ENCODE peak calls at places on chromosome 2, in seven cellular contexts. One of them, this sample, is unnamed.

GRCh38 chr2:200865736-200865995 is 1.2 kb upstream of the CLK1 start:
- DNase-seq in effector CD4-positive, alpha-beta T cell: no peak
- DNase-seq in lung: no peak
- DNase-seq in nephron progenitor cell: no peak
- DNase-seq in osteocyte: no peak
- DNase-seq in HFFc6: no peak
- DNase-seq in astrocyte: no peak
- DNase-seq in this sample: no peak

GRCh38 chr2:109497447-109497846 is 116.3 kb downstream of the SEPTIN10 start:
- DNase-seq in nephron progenitor cell: no peak
- DNase-seq in HFFc6: peak
- DNase-seq in lung: no peak
- DNase-seq in astrocyte: peak
- DNase-seq in osteocyte: no peak
- DNase-seq in effector CD4-positive, alpha-beta T cell: no peak
- DNase-seq in this sample: no peak

GRCh38 chr2:156565066-156565710 is 129.0 kb downstream of the GPD2 start:
- DNase-seq in lung: no peak
- DNase-seq in astrocyte: peak
- DNase-seq in effector CD4-positive, alpha-beta T cell: no peak
- DNase-seq in HFFc6: peak
- DNase-seq in osteocyte: no peak
- DNase-seq in nephron progenitor cell: no peak
- DNase-seq in this sample: no peak

GRCh38 chr2:84846041-84846663 is 34.7 kb downstream of the TRABD2A start:
- DNase-seq in effector CD4-positive, alpha-beta T cell: peak
- DNase-seq in nephron progenitor cell: no peak
- DNase-seq in osteocyte: no peak
- DNase-seq in HFFc6: no peak
- DNase-seq in lung: no peak
- DNase-seq in astrocyte: peak
- DNase-seq in this sample: no peak

GRCh38 chr2:86254576-86255538 is 55.6 kb downstream of the MRPL35 start:
- DNase-seq in effector CD4-positive, alpha-beta T cell: no peak
- DNase-seq in osteocyte: no peak
- DNase-seq in lung: no peak
- DNase-seq in HFFc6: no peak
- DNase-seq in nephron progenitor cell: no peak
- DNase-seq in astrocyte: no peak
- DNase-seq in this sample: no peak

GRCh38 chr2:111250448-111251030 is 129.8 kb downstream of the BCL2L11 start:
- DNase-seq in astrocyte: peak
- DNase-seq in nephron progenitor cell: no peak
- DNase-seq in osteocyte: no peak
- DNase-seq in lung: no peak
- DNase-seq in effector CD4-positive, alpha-beta T cell: no peak
- DNase-seq in HFFc6: no peak
- DNase-seq in this sample: no peak

GRCh38 chr2:66872926-66873714 is 438.2 kb downstream of the MEIS1 start:
- DNase-seq in nephron progenitor cell: no peak
- DNase-seq in lung: no peak
- DNase-seq in HFFc6: peak
- DNase-seq in effector CD4-positive, alpha-beta T cell: no peak
- DNase-seq in osteocyte: no peak
- DNase-seq in astrocyte: no peak
- DNase-seq in this sample: no peak

GRCh38 chr2:128169497-128169896 is 78.5 kb downstream of the UGGT1 start:
- DNase-seq in astrocyte: no peak
- DNase-seq in HFFc6: no peak
- DNase-seq in nephron progenitor cell: no peak
- DNase-seq in lung: no peak
- DNase-seq in osteocyte: no peak
- DNase-seq in effector CD4-positive, alpha-beta T cell: no peak
- DNase-seq in this sample: no peak

GRCh38 chr2:239285071-239285931 is 115.5 kb downstream of the HDAC4 start:
- DNase-seq in HFFc6: no peak
- DNase-seq in lung: no peak
- DNase-seq in astrocyte: peak
- DNase-seq in effector CD4-positive, alpha-beta T cell: no peak
- DNase-seq in osteocyte: no peak
- DNase-seq in nephron progenitor cell: no peak
- DNase-seq in this sample: peak

GRCh38 chr2:106011380-106011779 is 182.7 kb downstream of the UXS1 start:
- DNase-seq in osteocyte: no peak
- DNase-seq in HFFc6: no peak
- DNase-seq in lung: no peak
- DNase-seq in nephron progenitor cell: no peak
- DNase-seq in astrocyte: no peak
- DNase-seq in effector CD4-positive, alpha-beta T cell: no peak
- DNase-seq in this sample: no peak

GRCh38 chr2:67486041-67486796 is 89.1 kb downstream of the ETAA1 start:
- DNase-seq in astrocyte: peak
- DNase-seq in nephron progenitor cell: no peak
- DNase-seq in lung: peak
- DNase-seq in osteocyte: no peak
- DNase-seq in effector CD4-positive, alpha-beta T cell: no peak
- DNase-seq in HFFc6: no peak
- DNase-seq in this sample: no peak

GRCh38 chr2:210623506-210623905 is 67.1 kb downstream of the CPS1 start:
- DNase-seq in effector CD4-positive, alpha-beta T cell: no peak
- DNase-seq in HFFc6: no peak
- DNase-seq in lung: no peak
- DNase-seq in astrocyte: no peak
- DNase-seq in nephron progenitor cell: no peak
- DNase-seq in osteocyte: no peak
- DNase-seq in this sample: no peak

GRCh38 chr2:23324281-23324680 is 60.7 kb upstream of the KLHL29 start:
- DNase-seq in effector CD4-positive, alpha-beta T cell: no peak
- DNase-seq in nephron progenitor cell: no peak
- DNase-seq in HFFc6: no peak
- DNase-seq in osteocyte: no peak
- DNase-seq in lung: no peak
- DNase-seq in astrocyte: no peak
- DNase-seq in this sample: no peak

GRCh38 chr2:216643986-216644662 is 10.9 kb downstream of the IGFBP2 start:
- DNase-seq in HFFc6: no peak
- DNase-seq in astrocyte: peak
- DNase-seq in lung: no peak
- DNase-seq in effector CD4-positive, alpha-beta T cell: no peak
- DNase-seq in nephron progenitor cell: no peak
- DNase-seq in osteocyte: no peak
- DNase-seq in this sample: no peak

GRCh38 chr2:43269074-43269572 is 42.7 kb upstream of the ZFP36L2 start:
- DNase-seq in nephron progenitor cell: no peak
- DNase-seq in osteocyte: no peak
- DNase-seq in astrocyte: peak
- DNase-seq in lung: peak
- DNase-seq in effector CD4-positive, alpha-beta T cell: no peak
- DNase-seq in HFFc6: peak
- DNase-seq in this sample: no peak

GRCh38 chr2:9613291-9613690 is 17.5 kb downstream of the YWHAQ start:
- DNase-seq in astrocyte: peak
- DNase-seq in HFFc6: peak
- DNase-seq in nephron progenitor cell: no peak
- DNase-seq in effector CD4-positive, alpha-beta T cell: no peak
- DNase-seq in osteocyte: no peak
- DNase-seq in lung: no peak
- DNase-seq in this sample: no peak

GRCh38 chr2:119476301-119477117 is 44.9 kb downstream of the TMEM37 start:
- DNase-seq in effector CD4-positive, alpha-beta T cell: no peak
- DNase-seq in nephron progenitor cell: peak
- DNase-seq in lung: peak
- DNase-seq in HFFc6: peak
- DNase-seq in astrocyte: peak
- DNase-seq in osteocyte: peak
- DNase-seq in this sample: peak

GRCh38 chr2:96131818-96132745 is 6.2 kb downstream of the ASTL start:
- DNase-seq in HFFc6: no peak
- DNase-seq in nephron progenitor cell: no peak
- DNase-seq in lung: no peak
- DNase-seq in astrocyte: no peak
- DNase-seq in effector CD4-positive, alpha-beta T cell: no peak
- DNase-seq in osteocyte: no peak
- DNase-seq in this sample: no peak

GRCh38 chr2:187117483-187117882 is 268.5 kb upstream of the ZSWIM2 start:
- DNase-seq in osteocyte: no peak
- DNase-seq in astrocyte: no peak
- DNase-seq in nephron progenitor cell: no peak
- DNase-seq in effector CD4-positive, alpha-beta T cell: no peak
- DNase-seq in HFFc6: no peak
- DNase-seq in lung: no peak
- DNase-seq in this sample: no peak

GRCh38 chr2:217413193-217413592 is 553.3 kb upstream of the TNP1 start:
- DNase-seq in astrocyte: no peak
- DNase-seq in lung: no peak
- DNase-seq in HFFc6: peak
- DNase-seq in effector CD4-positive, alpha-beta T cell: no peak
- DNase-seq in nephron progenitor cell: no peak
- DNase-seq in osteocyte: no peak
- DNase-seq in this sample: no peak

GRCh38 chr2:63820969-63821368 is 20.7 kb upstream of the UGP2 start:
- DNase-seq in nephron progenitor cell: no peak
- DNase-seq in astrocyte: no peak
- DNase-seq in effector CD4-positive, alpha-beta T cell: no peak
- DNase-seq in osteocyte: no peak
- DNase-seq in lung: no peak
- DNase-seq in HFFc6: no peak
- DNase-seq in this sample: no peak

GRCh38 chr2:51673628-51674027 is 641.7 kb upstream of the NRXN1 start:
- DNase-seq in nephron progenitor cell: no peak
- DNase-seq in astrocyte: no peak
- DNase-seq in lung: no peak
- DNase-seq in osteocyte: no peak
- DNase-seq in HFFc6: no peak
- DNase-seq in effector CD4-positive, alpha-beta T cell: no peak
- DNase-seq in this sample: no peak

GRCh38 chr2:130251520-130251864 is 53.3 kb upstream of the TUBA3E start:
- DNase-seq in osteocyte: no peak
- DNase-seq in nephron progenitor cell: no peak
- DNase-seq in lung: no peak
- DNase-seq in astrocyte: no peak
- DNase-seq in effector CD4-positive, alpha-beta T cell: no peak
- DNase-seq in HFFc6: no peak
- DNase-seq in this sample: no peak

GRCh38 chr2:219681301-219682290 is 54.2 kb downstream of the SLC4A3 start:
- DNase-seq in HFFc6: peak
- DNase-seq in effector CD4-positive, alpha-beta T cell: no peak
- DNase-seq in osteocyte: no peak
- DNase-seq in nephron progenitor cell: no peak
- DNase-seq in astrocyte: peak
- DNase-seq in lung: no peak
- DNase-seq in this sample: no peak

GRCh38 chr2:98623657-98624056 is 15.3 kb downstream of the UNC50 start:
- DNase-seq in effector CD4-positive, alpha-beta T cell: no peak
- DNase-seq in nephron progenitor cell: no peak
- DNase-seq in HFFc6: no peak
- DNase-seq in lung: no peak
- DNase-seq in osteocyte: no peak
- DNase-seq in astrocyte: no peak
- DNase-seq in this sample: no peak

This sample was measured in activated CD4-positive, alpha-beta T cell treated with anti-CD3 and anti-CD28 coated beads, Interleukin-2, amount 50 U/mL, for 48 hours.